ENCODE peak calls at places on chromosome 12, in seven cellular contexts. U, W, H, F, G, Q and M are unnamed samples.

GRCh38 chr12:62629413-62629812 is 162.8 kb downstream of the MON2 start:
- DNase-seq in Q (no peak), G (no peak), U (no peak), W (no peak), H (no peak), F (no peak), M (no peak)

GRCh38 chr12:126389961-126390360 is 1324.7 kb downstream of the AACS start:
- DNase-seq in F (no peak), H (no peak), U (no peak), Q (no peak), W (no peak), G (no peak), M (no peak)

GRCh38 chr12:25992026-25992782 is 33.7 kb downstream of the RASSF8 start:
- DNase-seq in H (no peak), F (no peak), W (no peak), Q (no peak), U (no peak), G (no peak), M (no peak)

GRCh38 chr12:118432812-118433540 is 56.6 kb downstream of the SUDS3 start:
- DNase-seq in W (no peak), G (no peak), H (peak), Q (no peak), F (no peak), U (no peak), M (no peak)

GRCh38 chr12:121797937-121798801 is 4.7 kb upstream of the RHOF start:
- DNase-seq in U (peak), G (peak), H (peak), F (no peak), Q (no peak), W (peak), M (no peak)

GRCh38 chr12:103580026-103580425 is 7.0 kb upstream of the STAB2 start:
- DNase-seq in F (no peak), H (no peak), U (no peak), G (peak), W (no peak), Q (no peak), M (no peak)

GRCh38 chr12:21751517-21751916 is 23.0 kb downstream of the KCNJ8 start:
- DNase-seq in W (peak), U (no peak), G (peak), H (no peak), Q (no peak), F (peak), M (no peak)

GRCh38 chr12:96136129-96136528 is 58.0 kb upstream of the ELK3 start:
- DNase-seq in Q (no peak), U (no peak), H (no peak), G (peak), F (no peak), W (no peak), M (no peak)

GRCh38 chr12:88578821-88579518 is 1.3 kb downstream of the KITLG start:
- DNase-seq in Q (no peak), F (no peak), W (peak), H (peak), G (peak), U (no peak), M (peak)

GRCh38 chr12:30719060-30719459 is 23.4 kb upstream of the IPO8 start:
- DNase-seq in F (no peak), U (no peak), Q (no peak), W (no peak), H (no peak), G (no peak), M (no peak)

GRCh38 chr12:19971396-19971802 is 396.9 kb upstream of the PDE3A start:
- DNase-seq in F (no peak), W (no peak), H (no peak), U (no peak), G (no peak), Q (no peak), M (no peak)

GRCh38 chr12:114873656-114874055 is 189.7 kb upstream of the TBX3 start:
- DNase-seq in G (no peak), U (no peak), W (no peak), H (no peak), Q (no peak), F (no peak), M (no peak)

GRCh38 chr12:83224012-83224411 is 537.3 kb downstream of the TMTC2 start:
- DNase-seq in U (no peak), F (no peak), H (no peak), Q (no peak), W (peak), G (no peak), M (peak)

GRCh38 chr12:128817115-128818015 is 6.4 kb downstream of the SLC15A4 start:
- DNase-seq in G (no peak), Q (no peak), F (no peak), U (peak), H (peak), W (peak), M (no peak)

GRCh38 chr12:78101946-78102635 is 271.4 kb downstream of the NAV3 start:
- DNase-seq in U (no peak), G (no peak), F (no peak), Q (no peak), W (no peak), H (no peak), M (peak)

GRCh38 chr12:119479121-119479561 is 114.4 kb upstream of the TMEM233 start:
- DNase-seq in G (no peak), Q (peak), W (no peak), F (peak), H (no peak), U (no peak), M (no peak)

GRCh38 chr12:49970658-49971057 is 2.1 kb upstream of the AQP6 start:
- DNase-seq in Q (no peak), H (no peak), U (no peak), F (no peak), W (no peak), G (no peak), M (no peak)

GRCh38 chr12:125418902-125419564 is 353.8 kb downstream of the AACS start:
- DNase-seq in Q (no peak), W (no peak), F (no peak), G (no peak), H (no peak), U (no peak), M (no peak)

GRCh38 chr12:89621511-89621910 is 87.1 kb downstream of the ATP2B1 start:
- DNase-seq in U (no peak), F (no peak), H (no peak), G (no peak), W (no peak), Q (no peak), M (peak)

GRCh38 chr12:75705749-75706719 is 194.6 kb upstream of the KRR1 start:
- DNase-seq in W (peak), H (no peak), U (no peak), F (no peak), Q (no peak), G (peak), M (no peak)

GRCh38 chr12:76318773-76319594 is 29.2 kb downstream of the BBS10 start:
- DNase-seq in Q (no peak), H (no peak), F (no peak), G (no peak), W (no peak), U (no peak), M (no peak)

GRCh38 chr12:65501093-65501621 is 222.7 kb downstream of the MSRB3 start:
- DNase-seq in Q (no peak), H (no peak), F (no peak), W (no peak), G (peak), U (no peak), M (no peak)

GRCh38 chr12:45816652-45817051 is 87.1 kb downstream of the ARID2 start:
- DNase-seq in G (no peak), H (no peak), U (no peak), W (no peak), F (no peak), Q (no peak), M (no peak)

GRCh38 chr12:107645630-107646333 is 39.8 kb upstream of the PWP1 start:
- DNase-seq in U (no peak), F (no peak), H (no peak), W (no peak), G (peak), Q (no peak), M (no peak)

GRCh38 chr12:64009321-64010068 is 165.0 kb downstream of the SRGAP1 start:
- DNase-seq in F (no peak), Q (no peak), G (no peak), H (no peak), W (no peak), U (no peak), M (no peak)

DNA sequence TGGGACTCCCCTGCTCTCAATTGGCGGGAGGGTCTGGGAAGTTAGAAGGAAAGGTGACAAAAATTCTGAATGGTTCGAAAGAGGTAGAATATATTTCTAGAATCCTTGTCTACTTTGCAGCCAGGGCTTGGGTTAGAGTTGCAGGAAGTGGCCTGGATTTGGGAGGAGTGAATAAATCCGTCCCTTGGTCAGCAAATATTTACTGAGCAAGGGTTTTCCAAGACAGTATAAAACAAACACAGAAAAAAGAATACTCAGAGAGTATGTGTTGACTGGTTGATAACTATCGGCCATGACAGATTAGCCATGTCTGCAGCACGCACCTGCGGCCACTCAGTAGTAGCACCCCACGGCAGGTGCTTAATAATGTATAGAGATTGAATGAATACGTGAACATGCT is 3.5 kb downstream of the LAG3 start:
- DNase-seq in F (no peak), G (no peak), U (no peak), Q (no peak), W (no peak), H (no peak), M (no peak)
- TF ChIP-seq POLR2AphosphoS5 in F (peak), G (no peak), U (no peak), Q (no peak), W (no peak), H (no peak), M (no peak)

GRCh38 chr12:39986674-39987073 is 119.2 kb downstream of the SLC2A13 start:
- DNase-seq in G (no peak), W (no peak), Q (no peak), U (no peak), F (peak), H (no peak), M (no peak)

GRCh38 chr12:39990122-39991101 is 115.5 kb downstream of the SLC2A13 start:
- DNase-seq in W (peak), F (peak), H (peak), G (peak), Q (peak), U (no peak), M (peak)

GRCh38 chr12:39993261-39993660 is 112.6 kb downstream of the SLC2A13 start:
- DNase-seq in Q (no peak), F (no peak), U (no peak), G (no peak), H (no peak), W (no peak), M (no peak)

GRCh38 chr12:39988574-39988973 is 117.3 kb downstream of the SLC2A13 start:
- DNase-seq in F (no peak), W (no peak), H (no peak), Q (no peak), U (no peak), G (no peak), M (no peak)
- TF ChIP-seq POLR2AphosphoS5 in F (no peak), W (no peak), H (no peak), Q (no peak), U (no peak), G (no peak), M (no peak)

DNA sequence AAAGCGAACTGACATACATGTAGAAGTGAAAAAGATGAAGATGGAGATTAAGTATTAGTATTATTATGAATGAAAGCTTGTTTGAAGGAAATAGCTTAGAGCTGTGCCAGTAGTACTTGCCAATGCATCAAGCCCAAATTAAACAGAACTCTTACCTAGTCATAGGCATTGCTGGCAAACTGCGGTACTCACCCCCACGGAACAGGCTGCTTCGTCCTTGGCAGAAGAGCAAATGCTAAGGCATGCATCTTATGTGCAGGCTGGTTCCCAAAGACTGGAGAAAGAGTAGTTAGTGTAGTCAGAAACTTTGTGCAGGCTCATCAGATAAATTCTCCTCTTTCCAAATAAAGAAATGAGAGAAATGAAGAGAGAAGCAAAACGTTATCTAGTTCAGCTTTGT is 134.8 kb downstream of the CCDC59 start:
- DNase-seq in U (no peak), W (no peak), Q (no peak), G (no peak), H (no peak), F (no peak), M (no peak)
- TF ChIP-seq POLR2AphosphoS5 in U (no peak), W (no peak), Q (no peak), G (no peak), H (no peak), F (no peak), M (no peak)

DNA sequence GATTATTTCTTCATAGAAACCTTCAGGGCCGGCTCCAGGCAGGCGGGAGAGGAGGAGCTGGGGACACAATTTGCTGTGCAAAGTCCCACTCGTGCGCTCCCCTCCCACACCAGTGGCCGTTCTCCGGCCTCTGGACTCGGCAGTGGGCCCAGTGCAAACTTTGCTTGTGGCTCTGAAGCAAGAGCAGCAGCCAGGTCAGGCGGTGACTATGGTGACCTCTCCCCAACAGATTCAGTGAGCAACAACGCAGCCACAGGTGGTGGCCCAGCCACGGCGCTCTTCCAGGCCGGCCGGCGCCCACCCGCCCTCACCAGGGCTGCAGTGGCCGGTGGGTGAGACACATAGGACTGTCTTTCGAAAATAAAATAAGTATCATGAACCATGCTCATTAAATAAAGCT is 29.5 kb downstream of the VPS37B start:
- DNase-seq in H (no peak), Q (no peak), F (no peak), W (no peak), G (no peak), U (no peak), M (no peak)
- TF ChIP-seq POLR2AphosphoS5 in H (no peak), Q (no peak), F (no peak), W (no peak), G (no peak), U (no peak), M (no peak)

GRCh38 chr12:56163533-56164344 is 5.6 kb downstream of the MYL6 start:
- DNase-seq in G (no peak), U (no peak), H (no peak), W (no peak), F (no peak), Q (no peak), M (no peak)
- TF ChIP-seq POLR2AphosphoS5 in G (peak), U (no peak), H (peak), W (peak), F (no peak), Q (peak), M (peak)